ENCODE peak calls at places on chromosomes 11 and 22, in eight cellular contexts. One of them, this sample, is unnamed.

GRCh38 chr11:132910016-132910760 is 622.1 kb downstream of the OPCML start:
- DNase-seq in right lobe of liver: no peak
- DNase-seq in A673: no peak
- DNase-seq in NCI-H446: no peak
- DNase-seq in activated T-cell treated with anti-CD3 and anti-CD28 coated beads for 1 hour: no peak
- DNase-seq in thoracic aorta: no peak
- DNase-seq in activated naive CD8-positive, alpha-beta T cell treated with anti-CD3 and anti-CD28 coated beads, Interleukin-2, amount 50 U/mL, for 16 hours: no peak
- DNase-seq in stimulated activated CD4-positive, alpha-beta T cell treated with anti-CD3 and anti-CD28 coated beads, Interleukin-4, amount 100 ng/mL, for 48 hours: no peak
- DNase-seq in this sample: no peak

GRCh38 chr11:93407777-93408401 is 77.3 kb downstream of the DEUP1 start:
- DNase-seq in right lobe of liver: no peak
- DNase-seq in A673: no peak
- DNase-seq in NCI-H446: no peak
- DNase-seq in activated T-cell treated with anti-CD3 and anti-CD28 coated beads for 1 hour: no peak
- DNase-seq in thoracic aorta: no peak
- DNase-seq in activated naive CD8-positive, alpha-beta T cell treated with anti-CD3 and anti-CD28 coated beads, Interleukin-2, amount 50 U/mL, for 16 hours: no peak
- DNase-seq in stimulated activated CD4-positive, alpha-beta T cell treated with anti-CD3 and anti-CD28 coated beads, Interleukin-4, amount 100 ng/mL, for 48 hours: no peak
- DNase-seq in this sample: peak; percentile 6

GRCh38 chr11:34165786-34166557 is 60.5 kb downstream of the NAT10 start:
- DNase-seq in right lobe of liver: no peak
- DNase-seq in A673: no peak
- DNase-seq in NCI-H446: no peak
- DNase-seq in activated T-cell treated with anti-CD3 and anti-CD28 coated beads for 1 hour: no peak
- DNase-seq in thoracic aorta: no peak
- DNase-seq in activated naive CD8-positive, alpha-beta T cell treated with anti-CD3 and anti-CD28 coated beads, Interleukin-2, amount 50 U/mL, for 16 hours: no peak
- DNase-seq in stimulated activated CD4-positive, alpha-beta T cell treated with anti-CD3 and anti-CD28 coated beads, Interleukin-4, amount 100 ng/mL, for 48 hours: no peak
- DNase-seq in this sample: no peak

GRCh38 chr22:19579880-19580279 is 55.7 kb upstream of the CLDN5 start:
- DNase-seq in right lobe of liver: no peak
- DNase-seq in A673: no peak
- DNase-seq in NCI-H446: no peak
- DNase-seq in activated T-cell treated with anti-CD3 and anti-CD28 coated beads for 1 hour: no peak
- DNase-seq in thoracic aorta: no peak
- DNase-seq in activated naive CD8-positive, alpha-beta T cell treated with anti-CD3 and anti-CD28 coated beads, Interleukin-2, amount 50 U/mL, for 16 hours: no peak
- DNase-seq in stimulated activated CD4-positive, alpha-beta T cell treated with anti-CD3 and anti-CD28 coated beads, Interleukin-4, amount 100 ng/mL, for 48 hours: no peak
- DNase-seq in this sample: no peak

GRCh38 chr11:79269923-79270322 is 170.9 kb downstream of the TENM4 start:
- DNase-seq in right lobe of liver: no peak
- DNase-seq in A673: no peak
- DNase-seq in NCI-H446: no peak
- DNase-seq in activated T-cell treated with anti-CD3 and anti-CD28 coated beads for 1 hour: no peak
- DNase-seq in thoracic aorta: no peak
- DNase-seq in activated naive CD8-positive, alpha-beta T cell treated with anti-CD3 and anti-CD28 coated beads, Interleukin-2, amount 50 U/mL, for 16 hours: no peak
- DNase-seq in stimulated activated CD4-positive, alpha-beta T cell treated with anti-CD3 and anti-CD28 coated beads, Interleukin-4, amount 100 ng/mL, for 48 hours: no peak
- DNase-seq in this sample: no peak

GRCh38 chr22:29359469-29359868 is 28.9 kb downstream of the AP1B1 start:
- DNase-seq in right lobe of liver: peak; percentile 74
- DNase-seq in A673: peak; percentile 25
- DNase-seq in NCI-H446: no peak
- DNase-seq in activated T-cell treated with anti-CD3 and anti-CD28 coated beads for 1 hour: no peak
- DNase-seq in thoracic aorta: no peak
- DNase-seq in activated naive CD8-positive, alpha-beta T cell treated with anti-CD3 and anti-CD28 coated beads, Interleukin-2, amount 50 U/mL, for 16 hours: no peak
- DNase-seq in stimulated activated CD4-positive, alpha-beta T cell treated with anti-CD3 and anti-CD28 coated beads, Interleukin-4, amount 100 ng/mL, for 48 hours: no peak
- DNase-seq in this sample: no peak

GRCh38 chr22:46012182-46012880 is 35.4 kb upstream of the WNT7B start:
- DNase-seq in right lobe of liver: no peak
- DNase-seq in A673: no peak
- DNase-seq in NCI-H446: no peak
- DNase-seq in activated T-cell treated with anti-CD3 and anti-CD28 coated beads for 1 hour: no peak
- DNase-seq in thoracic aorta: no peak
- DNase-seq in activated naive CD8-positive, alpha-beta T cell treated with anti-CD3 and anti-CD28 coated beads, Interleukin-2, amount 50 U/mL, for 16 hours: no peak
- DNase-seq in stimulated activated CD4-positive, alpha-beta T cell treated with anti-CD3 and anti-CD28 coated beads, Interleukin-4, amount 100 ng/mL, for 48 hours: no peak
- DNase-seq in this sample: no peak

GRCh38 chr11:6249822-6250555 is 9.6 kb upstream of the CCKBR start:
- DNase-seq in right lobe of liver: peak; percentile 76
- DNase-seq in A673: peak; percentile 79
- DNase-seq in NCI-H446: no peak
- DNase-seq in activated T-cell treated with anti-CD3 and anti-CD28 coated beads for 1 hour: no peak
- DNase-seq in thoracic aorta: no peak
- DNase-seq in activated naive CD8-positive, alpha-beta T cell treated with anti-CD3 and anti-CD28 coated beads, Interleukin-2, amount 50 U/mL, for 16 hours: no peak
- DNase-seq in stimulated activated CD4-positive, alpha-beta T cell treated with anti-CD3 and anti-CD28 coated beads, Interleukin-4, amount 100 ng/mL, for 48 hours: no peak
- DNase-seq in this sample: peak; percentile 64

GRCh38 chr11:73293356-73293936 is 14.6 kb upstream of the ARHGEF17 start:
- DNase-seq in right lobe of liver: no peak
- DNase-seq in A673: no peak
- DNase-seq in NCI-H446: no peak
- DNase-seq in activated T-cell treated with anti-CD3 and anti-CD28 coated beads for 1 hour: no peak
- DNase-seq in thoracic aorta: no peak
- DNase-seq in activated naive CD8-positive, alpha-beta T cell treated with anti-CD3 and anti-CD28 coated beads, Interleukin-2, amount 50 U/mL, for 16 hours: no peak
- DNase-seq in stimulated activated CD4-positive, alpha-beta T cell treated with anti-CD3 and anti-CD28 coated beads, Interleukin-4, amount 100 ng/mL, for 48 hours: no peak
- DNase-seq in this sample: no peak

GRCh38 chr22:24763872-24764485 is 10.5 kb downstream of the PIWIL3 start:
- DNase-seq in right lobe of liver: no peak
- DNase-seq in A673: no peak
- DNase-seq in NCI-H446: no peak
- DNase-seq in activated T-cell treated with anti-CD3 and anti-CD28 coated beads for 1 hour: no peak
- DNase-seq in thoracic aorta: no peak
- DNase-seq in activated naive CD8-positive, alpha-beta T cell treated with anti-CD3 and anti-CD28 coated beads, Interleukin-2, amount 50 U/mL, for 16 hours: no peak
- DNase-seq in stimulated activated CD4-positive, alpha-beta T cell treated with anti-CD3 and anti-CD28 coated beads, Interleukin-4, amount 100 ng/mL, for 48 hours: no peak
- DNase-seq in this sample: no peak

GRCh38 chr11:111978028-111978771 is 41.1 kb downstream of the DIXDC1 start:
- DNase-seq in right lobe of liver: no peak
- DNase-seq in A673: peak; percentile 81
- DNase-seq in NCI-H446: no peak
- DNase-seq in activated T-cell treated with anti-CD3 and anti-CD28 coated beads for 1 hour: no peak
- DNase-seq in thoracic aorta: no peak
- DNase-seq in activated naive CD8-positive, alpha-beta T cell treated with anti-CD3 and anti-CD28 coated beads, Interleukin-2, amount 50 U/mL, for 16 hours: no peak
- DNase-seq in stimulated activated CD4-positive, alpha-beta T cell treated with anti-CD3 and anti-CD28 coated beads, Interleukin-4, amount 100 ng/mL, for 48 hours: no peak
- DNase-seq in this sample: no peak

GRCh38 chr22:40050258-40050657 is 55.5 kb downstream of the FAM83F start:
- DNase-seq in right lobe of liver: peak; percentile 23
- DNase-seq in A673: no peak
- DNase-seq in NCI-H446: no peak
- DNase-seq in activated T-cell treated with anti-CD3 and anti-CD28 coated beads for 1 hour: no peak
- DNase-seq in thoracic aorta: no peak
- DNase-seq in activated naive CD8-positive, alpha-beta T cell treated with anti-CD3 and anti-CD28 coated beads, Interleukin-2, amount 50 U/mL, for 16 hours: no peak
- DNase-seq in stimulated activated CD4-positive, alpha-beta T cell treated with anti-CD3 and anti-CD28 coated beads, Interleukin-4, amount 100 ng/mL, for 48 hours: no peak
- DNase-seq in this sample: no peak

GRCh38 chr22:46187862-46188261 is 37.5 kb downstream of the PPARA start:
- DNase-seq in right lobe of liver: no peak
- DNase-seq in A673: no peak
- DNase-seq in NCI-H446: no peak
- DNase-seq in activated T-cell treated with anti-CD3 and anti-CD28 coated beads for 1 hour: no peak
- DNase-seq in thoracic aorta: no peak
- DNase-seq in activated naive CD8-positive, alpha-beta T cell treated with anti-CD3 and anti-CD28 coated beads, Interleukin-2, amount 50 U/mL, for 16 hours: no peak
- DNase-seq in stimulated activated CD4-positive, alpha-beta T cell treated with anti-CD3 and anti-CD28 coated beads, Interleukin-4, amount 100 ng/mL, for 48 hours: no peak
- DNase-seq in this sample: peak; percentile 92

GRCh38 chr11:132448334-132448995 is 1078.0 kb downstream of the NTM start:
- DNase-seq in right lobe of liver: no peak
- DNase-seq in A673: no peak
- DNase-seq in NCI-H446: no peak
- DNase-seq in activated T-cell treated with anti-CD3 and anti-CD28 coated beads for 1 hour: no peak
- DNase-seq in thoracic aorta: no peak
- DNase-seq in activated naive CD8-positive, alpha-beta T cell treated with anti-CD3 and anti-CD28 coated beads, Interleukin-2, amount 50 U/mL, for 16 hours: no peak
- DNase-seq in stimulated activated CD4-positive, alpha-beta T cell treated with anti-CD3 and anti-CD28 coated beads, Interleukin-4, amount 100 ng/mL, for 48 hours: no peak
- DNase-seq in this sample: no peak

GRCh38 chr22:37184816-37185541 is 3.1 kb downstream of the C1QTNF6 start:
- DNase-seq in right lobe of liver: no peak
- DNase-seq in A673: no peak
- DNase-seq in NCI-H446: no peak
- DNase-seq in activated T-cell treated with anti-CD3 and anti-CD28 coated beads for 1 hour: no peak
- DNase-seq in thoracic aorta: no peak
- DNase-seq in activated naive CD8-positive, alpha-beta T cell treated with anti-CD3 and anti-CD28 coated beads, Interleukin-2, amount 50 U/mL, for 16 hours: no peak
- DNase-seq in stimulated activated CD4-positive, alpha-beta T cell treated with anti-CD3 and anti-CD28 coated beads, Interleukin-4, amount 100 ng/mL, for 48 hours: no peak
- DNase-seq in this sample: no peak

GRCh38 chr11:87097582-87097981 is 59.8 kb downstream of the TMEM135 start:
- DNase-seq in right lobe of liver: peak; percentile 67
- DNase-seq in A673: peak; percentile 84
- DNase-seq in NCI-H446: no peak
- DNase-seq in activated T-cell treated with anti-CD3 and anti-CD28 coated beads for 1 hour: peak; percentile 7
- DNase-seq in thoracic aorta: no peak
- DNase-seq in activated naive CD8-positive, alpha-beta T cell treated with anti-CD3 and anti-CD28 coated beads, Interleukin-2, amount 50 U/mL, for 16 hours: no peak
- DNase-seq in stimulated activated CD4-positive, alpha-beta T cell treated with anti-CD3 and anti-CD28 coated beads, Interleukin-4, amount 100 ng/mL, for 48 hours: peak; percentile 3
- DNase-seq in this sample: peak; percentile 58

GRCh38 chr11:46051102-46051501 is 70.2 kb downstream of the PHF21A start:
- DNase-seq in right lobe of liver: no peak
- DNase-seq in A673: no peak
- DNase-seq in NCI-H446: no peak
- DNase-seq in activated T-cell treated with anti-CD3 and anti-CD28 coated beads for 1 hour: no peak
- DNase-seq in thoracic aorta: no peak
- DNase-seq in activated naive CD8-positive, alpha-beta T cell treated with anti-CD3 and anti-CD28 coated beads, Interleukin-2, amount 50 U/mL, for 16 hours: no peak
- DNase-seq in stimulated activated CD4-positive, alpha-beta T cell treated with anti-CD3 and anti-CD28 coated beads, Interleukin-4, amount 100 ng/mL, for 48 hours: no peak
- DNase-seq in this sample: no peak

GRCh38 chr22:37425800-37426531 is 1.3 kb downstream of the ELFN2 start:
- DNase-seq in right lobe of liver: no peak
- DNase-seq in A673: no peak
- DNase-seq in NCI-H446: no peak
- DNase-seq in activated T-cell treated with anti-CD3 and anti-CD28 coated beads for 1 hour: no peak
- DNase-seq in thoracic aorta: no peak
- DNase-seq in activated naive CD8-positive, alpha-beta T cell treated with anti-CD3 and anti-CD28 coated beads, Interleukin-2, amount 50 U/mL, for 16 hours: no peak
- DNase-seq in stimulated activated CD4-positive, alpha-beta T cell treated with anti-CD3 and anti-CD28 coated beads, Interleukin-4, amount 100 ng/mL, for 48 hours: no peak
- DNase-seq in this sample: peak; percentile 52

GRCh38 chr11:1254733-1255132 is 31.9 kb downstream of the MUC5B start:
- DNase-seq in right lobe of liver: no peak
- DNase-seq in A673: no peak
- DNase-seq in NCI-H446: no peak
- DNase-seq in activated T-cell treated with anti-CD3 and anti-CD28 coated beads for 1 hour: no peak
- DNase-seq in thoracic aorta: no peak
- DNase-seq in activated naive CD8-positive, alpha-beta T cell treated with anti-CD3 and anti-CD28 coated beads, Interleukin-2, amount 50 U/mL, for 16 hours: no peak
- DNase-seq in stimulated activated CD4-positive, alpha-beta T cell treated with anti-CD3 and anti-CD28 coated beads, Interleukin-4, amount 100 ng/mL, for 48 hours: no peak
- DNase-seq in this sample: no peak

GRCh38 chr11:109547356-109548027 is 125.5 kb downstream of the C11orf87 start:
- DNase-seq in right lobe of liver: no peak
- DNase-seq in A673: peak; percentile 55
- DNase-seq in NCI-H446: no peak
- DNase-seq in activated T-cell treated with anti-CD3 and anti-CD28 coated beads for 1 hour: no peak
- DNase-seq in thoracic aorta: no peak
- DNase-seq in activated naive CD8-positive, alpha-beta T cell treated with anti-CD3 and anti-CD28 coated beads, Interleukin-2, amount 50 U/mL, for 16 hours: no peak
- DNase-seq in stimulated activated CD4-positive, alpha-beta T cell treated with anti-CD3 and anti-CD28 coated beads, Interleukin-4, amount 100 ng/mL, for 48 hours: no peak
- DNase-seq in this sample: peak; percentile 62

GRCh38 chr11:131530411-131530810 is 160.0 kb downstream of the NTM start:
- DNase-seq in right lobe of liver: no peak
- DNase-seq in A673: no peak
- DNase-seq in NCI-H446: no peak
- DNase-seq in activated T-cell treated with anti-CD3 and anti-CD28 coated beads for 1 hour: no peak
- DNase-seq in thoracic aorta: no peak
- DNase-seq in activated naive CD8-positive, alpha-beta T cell treated with anti-CD3 and anti-CD28 coated beads, Interleukin-2, amount 50 U/mL, for 16 hours: no peak
- DNase-seq in stimulated activated CD4-positive, alpha-beta T cell treated with anti-CD3 and anti-CD28 coated beads, Interleukin-4, amount 100 ng/mL, for 48 hours: no peak
- DNase-seq in this sample: no peak

GRCh38 chr11:67628710-67629385 is 889 bp downstream of the NUDT8 start:
- DNase-seq in right lobe of liver: peak; percentile 53
- DNase-seq in A673: no peak
- DNase-seq in NCI-H446: no peak
- DNase-seq in activated T-cell treated with anti-CD3 and anti-CD28 coated beads for 1 hour: no peak
- DNase-seq in thoracic aorta: no peak
- DNase-seq in activated naive CD8-positive, alpha-beta T cell treated with anti-CD3 and anti-CD28 coated beads, Interleukin-2, amount 50 U/mL, for 16 hours: no peak
- DNase-seq in stimulated activated CD4-positive, alpha-beta T cell treated with anti-CD3 and anti-CD28 coated beads, Interleukin-4, amount 100 ng/mL, for 48 hours: no peak
- DNase-seq in this sample: no peak

GRCh38 chr22:49418341-49418894 is 409.3 kb downstream of the BRD1 start:
- DNase-seq in right lobe of liver: no peak
- DNase-seq in A673: no peak
- DNase-seq in NCI-H446: no peak
- DNase-seq in activated T-cell treated with anti-CD3 and anti-CD28 coated beads for 1 hour: no peak
- DNase-seq in thoracic aorta: no peak
- DNase-seq in activated naive CD8-positive, alpha-beta T cell treated with anti-CD3 and anti-CD28 coated beads, Interleukin-2, amount 50 U/mL, for 16 hours: no peak
- DNase-seq in stimulated activated CD4-positive, alpha-beta T cell treated with anti-CD3 and anti-CD28 coated beads, Interleukin-4, amount 100 ng/mL, for 48 hours: no peak
- DNase-seq in this sample: no peak

GRCh38 chr11:127919206-127920000 is 668.0 kb downstream of the ETS1 start:
- DNase-seq in right lobe of liver: no peak
- DNase-seq in A673: no peak
- DNase-seq in NCI-H446: no peak
- DNase-seq in activated T-cell treated with anti-CD3 and anti-CD28 coated beads for 1 hour: no peak
- DNase-seq in thoracic aorta: no peak
- DNase-seq in activated naive CD8-positive, alpha-beta T cell treated with anti-CD3 and anti-CD28 coated beads, Interleukin-2, amount 50 U/mL, for 16 hours: no peak
- DNase-seq in stimulated activated CD4-positive, alpha-beta T cell treated with anti-CD3 and anti-CD28 coated beads, Interleukin-4, amount 100 ng/mL, for 48 hours: no peak
- DNase-seq in this sample: peak; percentile 84

GRCh38 chr11:88174627-88175003 is 628 bp downstream of the RAB38 start:
- DNase-seq in right lobe of liver: peak; percentile 47
- DNase-seq in A673: peak; percentile 85
- DNase-seq in NCI-H446: no peak
- DNase-seq in activated T-cell treated with anti-CD3 and anti-CD28 coated beads for 1 hour: no peak
- DNase-seq in thoracic aorta: peak; percentile 15
- DNase-seq in activated naive CD8-positive, alpha-beta T cell treated with anti-CD3 and anti-CD28 coated beads, Interleukin-2, amount 50 U/mL, for 16 hours: no peak
- DNase-seq in stimulated activated CD4-positive, alpha-beta T cell treated with anti-CD3 and anti-CD28 coated beads, Interleukin-4, amount 100 ng/mL, for 48 hours: peak; percentile 49
- DNase-seq in this sample: peak; percentile 71

GRCh38 chr22:36343720-36344105 is 44.1 kb downstream of the MYH9 start:
- DNase-seq in right lobe of liver: no peak
- DNase-seq in A673: no peak
- DNase-seq in NCI-H446: no peak
- DNase-seq in activated T-cell treated with anti-CD3 and anti-CD28 coated beads for 1 hour: no peak
- DNase-seq in thoracic aorta: no peak
- DNase-seq in activated naive CD8-positive, alpha-beta T cell treated with anti-CD3 and anti-CD28 coated beads, Interleukin-2, amount 50 U/mL, for 16 hours: no peak
- DNase-seq in stimulated activated CD4-positive, alpha-beta T cell treated with anti-CD3 and anti-CD28 coated beads, Interleukin-4, amount 100 ng/mL, for 48 hours: no peak
- DNase-seq in this sample: no peak

GRCh38 chr11:62615521-62615920 is 2.5 kb downstream of the ROM1 start:
- DNase-seq in right lobe of liver: no peak
- DNase-seq in A673: no peak
- DNase-seq in NCI-H446: no peak
- DNase-seq in activated T-cell treated with anti-CD3 and anti-CD28 coated beads for 1 hour: no peak
- DNase-seq in thoracic aorta: no peak
- DNase-seq in activated naive CD8-positive, alpha-beta T cell treated with anti-CD3 and anti-CD28 coated beads, Interleukin-2, amount 50 U/mL, for 16 hours: no peak
- DNase-seq in stimulated activated CD4-positive, alpha-beta T cell treated with anti-CD3 and anti-CD28 coated beads, Interleukin-4, amount 100 ng/mL, for 48 hours: no peak
- DNase-seq in this sample: no peak

GRCh38 chr11:119683783-119684182 is 45.2 kb downstream of the NECTIN1 start:
- DNase-seq in right lobe of liver: no peak
- DNase-seq in A673: no peak
- DNase-seq in NCI-H446: no peak
- DNase-seq in activated T-cell treated with anti-CD3 and anti-CD28 coated beads for 1 hour: no peak
- DNase-seq in thoracic aorta: no peak
- DNase-seq in activated naive CD8-positive, alpha-beta T cell treated with anti-CD3 and anti-CD28 coated beads, Interleukin-2, amount 50 U/mL, for 16 hours: no peak
- DNase-seq in stimulated activated CD4-positive, alpha-beta T cell treated with anti-CD3 and anti-CD28 coated beads, Interleukin-4, amount 100 ng/mL, for 48 hours: no peak
- DNase-seq in this sample: no peak

GRCh38 chr11:57551941-57552340 is 14.5 kb downstream of the SMTNL1 start:
- DNase-seq in right lobe of liver: no peak
- DNase-seq in A673: no peak
- DNase-seq in NCI-H446: no peak
- DNase-seq in activated T-cell treated with anti-CD3 and anti-CD28 coated beads for 1 hour: no peak
- DNase-seq in thoracic aorta: no peak
- DNase-seq in activated naive CD8-positive, alpha-beta T cell treated with anti-CD3 and anti-CD28 coated beads, Interleukin-2, amount 50 U/mL, for 16 hours: no peak
- DNase-seq in stimulated activated CD4-positive, alpha-beta T cell treated with anti-CD3 and anti-CD28 coated beads, Interleukin-4, amount 100 ng/mL, for 48 hours: no peak
- DNase-seq in this sample: no peak

GRCh38 chr11:107621090-107621489 is 30.1 kb downstream of the ELMOD1 start:
- DNase-seq in right lobe of liver: no peak
- DNase-seq in A673: no peak
- DNase-seq in NCI-H446: no peak
- DNase-seq in activated T-cell treated with anti-CD3 and anti-CD28 coated beads for 1 hour: no peak
- DNase-seq in thoracic aorta: no peak
- DNase-seq in activated naive CD8-positive, alpha-beta T cell treated with anti-CD3 and anti-CD28 coated beads, Interleukin-2, amount 50 U/mL, for 16 hours: no peak
- DNase-seq in stimulated activated CD4-positive, alpha-beta T cell treated with anti-CD3 and anti-CD28 coated beads, Interleukin-4, amount 100 ng/mL, for 48 hours: no peak
- DNase-seq in this sample: no peak

GRCh38 chr11:67345247-67345948 is 7.9 kb downstream of the POLD4 start:
- DNase-seq in right lobe of liver: no peak
- DNase-seq in A673: no peak
- DNase-seq in NCI-H446: no peak
- DNase-seq in activated T-cell treated with anti-CD3 and anti-CD28 coated beads for 1 hour: no peak
- DNase-seq in thoracic aorta: no peak
- DNase-seq in activated naive CD8-positive, alpha-beta T cell treated with anti-CD3 and anti-CD28 coated beads, Interleukin-2, amount 50 U/mL, for 16 hours: no peak
- DNase-seq in stimulated activated CD4-positive, alpha-beta T cell treated with anti-CD3 and anti-CD28 coated beads, Interleukin-4, amount 100 ng/mL, for 48 hours: no peak
- DNase-seq in this sample: peak; percentile 46

GRCh38 chr11:65394125-65394536 is 7.7 kb downstream of the FRMD8 start:
- DNase-seq in right lobe of liver: no peak
- DNase-seq in A673: no peak
- DNase-seq in NCI-H446: no peak
- DNase-seq in activated T-cell treated with anti-CD3 and anti-CD28 coated beads for 1 hour: no peak
- DNase-seq in thoracic aorta: no peak
- DNase-seq in activated naive CD8-positive, alpha-beta T cell treated with anti-CD3 and anti-CD28 coated beads, Interleukin-2, amount 50 U/mL, for 16 hours: no peak
- DNase-seq in stimulated activated CD4-positive, alpha-beta T cell treated with anti-CD3 and anti-CD28 coated beads, Interleukin-4, amount 100 ng/mL, for 48 hours: no peak
- DNase-seq in this sample: no peak

GRCh38 chr22:38788417-38788816 is 5.5 kb downstream of the DNAL4 start:
- DNase-seq in right lobe of liver: no peak
- DNase-seq in A673: peak; percentile 84
- DNase-seq in NCI-H446: peak; percentile 46
- DNase-seq in activated T-cell treated with anti-CD3 and anti-CD28 coated beads for 1 hour: no peak
- DNase-seq in thoracic aorta: peak; percentile 28
- DNase-seq in activated naive CD8-positive, alpha-beta T cell treated with anti-CD3 and anti-CD28 coated beads, Interleukin-2, amount 50 U/mL, for 16 hours: no peak
- DNase-seq in stimulated activated CD4-positive, alpha-beta T cell treated with anti-CD3 and anti-CD28 coated beads, Interleukin-4, amount 100 ng/mL, for 48 hours: no peak
- DNase-seq in this sample: peak; percentile 88

GRCh38 chr11:15118431-15118830 is 3.7 kb downstream of the INSC start:
- DNase-seq in right lobe of liver: no peak
- DNase-seq in A673: no peak
- DNase-seq in NCI-H446: no peak
- DNase-seq in activated T-cell treated with anti-CD3 and anti-CD28 coated beads for 1 hour: no peak
- DNase-seq in thoracic aorta: no peak
- DNase-seq in activated naive CD8-positive, alpha-beta T cell treated with anti-CD3 and anti-CD28 coated beads, Interleukin-2, amount 50 U/mL, for 16 hours: no peak
- DNase-seq in stimulated activated CD4-positive, alpha-beta T cell treated with anti-CD3 and anti-CD28 coated beads, Interleukin-4, amount 100 ng/mL, for 48 hours: no peak
- DNase-seq in this sample: peak; percentile 26